ENCODE peak calls at places on chromosomes 1 and 21, in four cellular contexts. W is right atrium auricular region, T is left lung, C is upper lobe of left lung. H is an unnamed sample.

GRCh38 chr1:217029311-217030157 is 306.3 kb upstream of the ESRRG start:
- DNase-seq in W (no peak), T (no peak), C (peak; percentile 66), H (no peak)

GRCh38 chr1:81954388-81955023 is 153.8 kb downstream of the ADGRL2 start:
- DNase-seq in W (no peak), T (no peak), C (no peak), H (no peak)

GRCh38 chr1:27011058-27011764 is 1.4 kb downstream of the TENT5B start:
- DNase-seq in W (no peak), T (peak; percentile 89), C (peak; percentile 89), H (peak; percentile 48)

GRCh38 chr1:170285027-170285426 is 139.3 kb downstream of the NTMT2 start:
- DNase-seq in W (no peak), T (no peak), C (no peak), H (no peak)

GRCh38 chr1:193322218-193322617 is 135.8 kb upstream of the B3GALT2 start:
- DNase-seq in W (no peak), T (no peak), C (no peak), H (no peak)

GRCh38 chr1:150151291-150152181 is 1.8 kb downstream of the PLEKHO1 start:
- DNase-seq in W (no peak), T (no peak), C (peak; percentile 58), H (no peak)

GRCh38 chr21:35416866-35417453 is 367.9 kb upstream of the RUNX1 start:
- DNase-seq in W (no peak), T (no peak), C (no peak), H (no peak)

GRCh38 chr1:232186936-232187335 is 443.0 kb downstream of the SIPA1L2 start:
- DNase-seq in W (no peak), T (no peak), C (no peak), H (no peak)

GRCh38 chr1:85244271-85245053 is 15.0 kb downstream of the C1orf52 start:
- DNase-seq in W (no peak), T (no peak), C (no peak), H (peak; percentile 87)

GRCh38 chr21:37357691-37358090 is 8.9 kb upstream of the DYRK1A start:
- DNase-seq in W (no peak), T (no peak), C (no peak), H (no peak)

GRCh38 chr1:235642021-235642942 is 7.3 kb downstream of the GNG4 start:
- DNase-seq in W (no peak), T (no peak), C (no peak), H (peak; percentile 43)

GRCh38 chr1:230632273-230632873 is 9.9 kb upstream of the COG2 start:
- DNase-seq in W (no peak), T (no peak), C (no peak), H (peak; percentile 35)

GRCh38 chr1:94739521-94740061 is 80.6 kb upstream of the SLC44A3 start:
- DNase-seq in W (no peak), T (no peak), C (no peak), H (no peak)

GRCh38 chr1:77673716-77674355 is 8.6 kb downstream of the ZZZ3 start:
- DNase-seq in W (no peak), T (no peak), C (no peak), H (no peak)

GRCh38 chr21:35563885-35564451 is 496.4 kb downstream of the SETD4 start:
- DNase-seq in W (peak; percentile 63), T (no peak), C (peak; percentile 28), H (no peak)

GRCh38 chr1:18950415-18951026 is 6.0 kb downstream of the IFFO2 start:
- DNase-seq in W (peak; percentile 76), T (no peak), C (peak; percentile 76), H (peak; percentile 33)

GRCh38 chr1:178501705-178502329 is 5.1 kb upstream of the CLEC20A start:
- DNase-seq in W (peak; percentile 66), T (no peak), C (peak; percentile 75), H (peak; percentile 91)

GRCh38 chr1:245322673-245323072 is 167.9 kb downstream of the KIF26B start:
- DNase-seq in W (no peak), T (no peak), C (no peak), H (no peak)

DNA sequence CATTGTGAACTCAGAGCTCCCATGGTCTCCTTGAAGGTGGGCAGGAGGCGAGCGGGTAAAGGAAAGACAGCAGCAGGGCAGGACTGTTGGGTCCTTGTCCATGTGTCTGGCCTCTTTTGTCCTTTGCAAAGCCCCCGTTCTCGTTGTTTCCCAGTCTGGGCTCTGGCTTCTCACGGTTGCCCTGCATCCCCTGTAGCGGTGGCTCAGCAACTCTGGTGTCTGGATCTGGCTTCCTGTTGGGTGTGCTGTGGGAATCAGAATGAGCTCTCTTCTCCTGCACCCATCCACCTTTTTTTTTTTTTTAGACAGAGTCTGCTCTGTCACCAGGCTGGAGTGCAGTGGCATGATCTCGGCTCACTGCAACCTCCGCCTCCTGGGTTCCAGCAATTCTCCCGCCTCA is 11.1 kb downstream of the H6PD start:
- DNase-seq in W (no peak), T (no peak), C (no peak), H (no peak)
- H3K4me1 ChIP-seq in W (no peaks in the 10 kb centered on the region), T (peaks cover 68% of the 10 kb centered on the region), C (peaks cover 67% of the 10 kb centered on the region), H (peaks cover 4% of the 10 kb centered on the region)

DNA sequence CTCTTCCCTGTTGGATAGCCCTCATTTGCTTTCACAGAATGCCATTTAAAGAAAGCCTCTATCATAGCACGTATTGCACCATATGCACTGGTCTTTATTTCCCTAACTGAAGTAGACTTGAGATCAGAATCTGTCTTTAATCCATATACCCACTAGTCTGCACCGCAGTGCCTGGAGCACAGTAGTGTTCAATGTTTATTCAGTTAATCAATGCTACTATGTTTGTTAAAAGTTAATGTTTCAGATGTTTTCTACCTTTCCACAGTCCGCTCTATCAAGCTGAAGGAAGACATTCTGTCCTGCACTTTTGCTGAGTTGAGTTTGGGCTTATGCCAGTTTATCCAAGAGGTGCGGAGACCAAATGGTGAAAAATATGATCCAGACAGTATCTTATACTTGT is 139.2 kb downstream of the ZMYM4 start:
- DNase-seq in W (no peak), T (no peak), C (no peak), H (no peak)
- H3K36me3 ChIP-seq in W (peaks cover 50% of the 10 kb centered on the region), T (peaks cover 70% of the 10 kb centered on the region), C (peaks cover 36% of the 10 kb centered on the region), H (peaks cover 37% of the 10 kb centered on the region)

GRCh38 chr1:117389779-117390178 is 22.5 kb downstream of the MAN1A2 start:
- DNase-seq in W (no peak), T (no peak), C (no peak), H (no peak)
- H3K4me1 ChIP-seq in W (no peaks in the 10 kb centered on the region), T (peaks cover 4% of the 10 kb centered on the region), C (no peaks in the 10 kb centered on the region), H (peaks cover 28% of the 10 kb centered on the region)

DNA sequence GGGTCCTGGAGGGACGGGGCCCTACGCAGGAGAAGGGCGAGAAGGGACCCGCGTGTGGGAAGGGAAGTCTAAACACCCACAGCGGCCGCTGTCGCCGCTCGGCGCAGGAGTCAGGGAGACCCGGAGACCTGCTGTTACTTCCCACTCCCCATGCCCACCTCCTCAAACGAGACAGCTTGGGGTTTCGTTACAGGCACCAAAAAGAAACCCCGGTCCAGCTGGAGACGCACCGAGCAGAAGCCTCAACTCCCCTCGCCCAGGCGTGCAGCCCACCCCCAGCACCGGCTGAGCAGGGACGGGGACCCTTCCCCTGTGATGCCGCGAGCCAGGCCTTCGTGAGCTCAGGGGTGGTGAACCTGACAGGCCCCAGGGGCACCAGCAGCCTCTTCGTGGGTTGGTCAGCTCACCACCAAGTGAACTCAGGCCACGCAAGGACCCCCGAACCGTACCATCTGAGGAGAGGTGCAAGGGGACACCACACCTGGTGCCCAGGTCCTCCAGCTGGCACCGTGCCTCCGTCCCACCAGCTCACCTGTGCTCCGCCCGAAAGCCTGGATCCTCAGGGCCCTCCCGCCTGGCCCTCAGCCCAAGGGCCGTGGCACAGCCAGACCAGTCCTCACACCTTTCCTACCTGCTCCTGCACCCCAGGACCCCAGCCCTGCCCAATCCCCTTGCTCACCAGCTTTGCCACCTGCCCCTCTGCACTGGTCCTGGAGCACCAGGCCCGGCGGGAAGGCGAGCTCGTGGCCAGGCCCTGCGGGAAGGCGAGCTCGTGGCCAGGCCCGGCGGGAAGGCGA is 5.0 kb downstream of the SDF4 start:
- DNase-seq in W (no peak), T (no peak), C (no peak), H (no peak)
- H3K36me3 ChIP-seq in W (peaks cover 49% of the 10 kb centered on the region), T (peaks cover 78% of the 10 kb centered on the region), C (peaks cover 68% of the 10 kb centered on the region), H (peaks cover 48% of the 10 kb centered on the region)

DNA sequence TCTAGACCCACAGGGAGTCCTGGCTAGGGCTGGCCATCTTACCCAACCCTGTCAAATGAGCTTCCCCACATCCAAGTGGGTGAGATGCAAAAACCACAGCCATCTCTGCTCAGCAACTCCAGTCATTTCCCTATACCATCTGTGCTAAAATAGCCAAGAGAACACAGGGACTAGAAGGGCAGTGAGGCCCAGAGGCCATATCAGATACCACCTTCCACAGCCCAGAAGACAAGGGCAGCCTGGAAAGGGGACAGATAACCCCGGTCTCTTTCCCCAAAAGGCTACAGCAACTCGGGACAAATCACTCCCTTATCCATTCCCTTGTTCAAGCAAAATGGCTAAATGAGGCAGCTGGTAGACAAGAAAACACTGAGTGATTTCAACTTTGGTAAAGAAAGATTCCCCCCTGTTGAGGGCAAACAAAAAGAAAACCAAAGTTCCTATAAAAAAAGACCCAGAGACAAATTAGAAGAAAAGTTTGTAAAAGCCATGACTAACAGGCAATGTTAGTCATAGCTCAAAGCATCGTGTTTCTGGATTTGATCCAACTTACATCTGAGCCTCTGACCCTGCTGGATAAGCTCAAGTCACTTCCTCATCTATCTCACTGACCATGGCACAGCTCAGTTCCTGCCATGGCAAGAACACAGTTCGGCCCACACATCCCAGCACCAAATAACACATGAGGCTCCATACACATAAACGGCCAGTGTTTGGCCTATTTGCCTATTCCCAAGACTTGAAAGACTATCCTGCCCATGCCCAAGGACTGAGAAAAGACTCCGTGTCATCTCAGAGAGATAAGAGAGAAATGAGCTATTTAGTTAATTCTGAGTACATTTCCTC is 3.1 kb downstream of the LAMB3 start:
- DNase-seq in W (no peak), T (no peak), C (no peak), H (no peak)
- H3K4me1 ChIP-seq in W (no peaks in the 10 kb centered on the region), T (peaks cover 86% of the 10 kb centered on the region), C (peaks cover 56% of the 10 kb centered on the region), H (no peaks in the 10 kb centered on the region)